ENCODE peak calls at places on chromosomes 11 and 22, in seven cellular contexts. J, X, O, K, T, C and Y are unnamed samples.

GRCh38 chr11:75388386-75389275 is 10.7 kb upstream of the RPS3 start:
- DNase-seq in J (peak; percentile 74), T (peak; percentile 58), K (peak; percentile 88), C (peak; percentile 72), O (peak; percentile 67), X (peak; percentile 65), Y (peak; percentile 69)

GRCh38 chr11:36349345-36350136 is 53.5 kb downstream of the PRR5L start:
- DNase-seq in T (no peak), C (no peak), K (peak; percentile 11), J (no peak), O (peak; percentile 27), X (no peak), Y (no peak)

GRCh38 chr11:125494987-125495725 is 909 bp downstream of the FEZ1 start:
- DNase-seq in K (peak; percentile 40), T (peak; percentile 36), X (peak; percentile 41), C (peak; percentile 44), O (peak; percentile 38), J (peak; percentile 8), Y (no peak)

GRCh38 chr11:131430466-131431176 is 60.2 kb downstream of the NTM start:
- DNase-seq in J (no peak), C (no peak), T (no peak), X (no peak), O (no peak), K (no peak), Y (no peak)

GRCh38 chr11:721347-721912 is 15.4 kb downstream of the EPS8L2 start:
- DNase-seq in O (no peak), X (no peak), T (no peak), J (no peak), C (no peak), K (no peak), Y (no peak)

GRCh38 chr11:855343-855674 is 12.7 kb downstream of the TSPAN4 start:
- DNase-seq in X (no peak), J (no peak), O (no peak), K (no peak), C (no peak), T (no peak), Y (no peak)

GRCh38 chr11:109747839-109748238 is 325.8 kb downstream of the C11orf87 start:
- DNase-seq in K (no peak), X (no peak), C (no peak), J (no peak), T (no peak), O (no peak), Y (no peak)

GRCh38 chr22:23722168-23722567 is 28.7 kb downstream of the ZNF70 start:
- DNase-seq in O (no peak), K (no peak), T (no peak), C (no peak), X (no peak), J (no peak), Y (no peak)

GRCh38 chr11:132959663-132960062 is 572.6 kb downstream of the OPCML start:
- DNase-seq in J (no peak), K (no peak), C (no peak), X (no peak), O (no peak), T (no peak), Y (no peak)

GRCh38 chr11:132961453-132961852 is 570.8 kb downstream of the OPCML start:
- DNase-seq in T (no peak), X (no peak), J (no peak), K (no peak), C (no peak), O (no peak), Y (no peak)

GRCh38 chr11:132960273-132960672 is 572.0 kb downstream of the OPCML start:
- DNase-seq in T (no peak), J (no peak), X (no peak), O (no peak), K (no peak), C (no peak), Y (no peak)

GRCh38 chr11:132960679-132961078 is 571.6 kb downstream of the OPCML start:
- DNase-seq in K (no peak), C (no peak), O (no peak), X (no peak), T (no peak), J (no peak), Y (no peak)

GRCh38 chr11:132962026-132962425 is 570.3 kb downstream of the OPCML start:
- DNase-seq in X (no peak), J (no peak), C (peak; percentile 64), T (no peak), K (peak; percentile 5), O (no peak), Y (peak; percentile 74)
- TF ChIP-seq CTCF in X (no peak), J (no peak), C (no peak), T (no peak), K (no peak), O (no peak), Y (no peak)

DNA sequence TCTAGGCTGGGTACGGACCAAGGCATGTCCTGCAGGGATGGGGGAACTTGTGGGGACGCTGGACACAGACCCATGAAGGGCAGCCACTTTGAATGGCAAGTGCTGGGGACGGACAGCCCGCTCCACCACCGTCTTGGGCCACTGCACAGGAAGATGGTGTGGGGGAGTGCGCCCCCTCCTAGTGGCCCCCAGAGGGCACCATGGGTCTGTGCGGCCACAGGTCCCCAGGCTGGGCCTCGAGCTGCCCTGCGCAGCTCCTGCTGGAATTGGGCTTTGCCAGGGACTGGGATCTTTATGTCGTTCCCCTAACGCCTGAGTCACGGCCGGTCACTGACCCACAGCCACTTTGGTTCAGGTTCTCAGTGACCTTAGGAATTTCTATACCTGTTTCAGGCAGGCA is 44.4 kb downstream of the NAT10 start:
- DNase-seq in O (no peak), C (no peak), K (peak; percentile 29), J (peak; percentile 38), T (peak; percentile 22), X (no peak), Y (no peak)
- TF ChIP-seq CTCF in O (peak; percentile 15), C (peak; percentile 50), K (peak; percentile 25), J (peak; percentile 50), T (peak; percentile 53), X (no peak), Y (peak; percentile 65)

GRCh38 chr11:113906038-113906437 is 1.4 kb downstream of the HTR3B start:
- DNase-seq in K (peak; percentile 31), T (no peak), C (peak; percentile 9), O (no peak), J (no peak), X (no peak), Y (peak; percentile 50)
- TF ChIP-seq CTCF in K (peak; percentile 19), T (peak; percentile 49), C (peak; percentile 15), O (no peak), J (no peak), X (no peak), Y (peak; percentile 61)

GRCh38 chr11:90134420-90135003 is at the start of gene NAALAD2:
- DNase-seq in C (peak; percentile 47), K (peak; percentile 52), O (peak; percentile 38), J (peak; percentile 18), T (peak; percentile 63), X (peak; percentile 64), Y (no peak)
- TF ChIP-seq CTCF in C (no peak), K (no peak), O (no peak), J (no peak), T (no peak), X (no peak), Y (no peak)

GRCh38 chr22:44067901-44068300 is 43.8 kb downstream of the PARVB start:
- DNase-seq in X (no peak), T (no peak), O (no peak), J (no peak), K (no peak), C (no peak), Y (no peak)

GRCh38 chr22:44063462-44064371 is 39.6 kb downstream of the PARVB start:
- DNase-seq in O (no peak), K (no peak), C (no peak), X (no peak), J (no peak), T (no peak), Y (no peak)

GRCh38 chr22:44068422-44069191 is 44.5 kb downstream of the PARVB start:
- DNase-seq in J (no peak), K (no peak), O (peak; percentile 39), T (no peak), C (no peak), X (no peak), Y (no peak)

GRCh38 chr22:44070029-44070428 is 45.9 kb downstream of the PARVB start:
- DNase-seq in C (no peak), O (no peak), X (no peak), J (no peak), T (no peak), K (no peak), Y (no peak)

GRCh38 chr22:44067033-44067432 is 42.9 kb downstream of the PARVB start:
- DNase-seq in T (no peak), O (no peak), C (no peak), X (no peak), K (no peak), J (no peak), Y (no peak)
- TF ChIP-seq CTCF in T (no peak), O (no peak), C (no peak), X (no peak), K (no peak), J (no peak), Y (no peak)

GRCh38 chr22:40898850-40899357 is 37.0 kb upstream of the DNAJB7 start:
- DNase-seq in K (peak; percentile 73), C (peak; percentile 72), X (no peak), J (no peak), T (no peak), O (no peak), Y (peak; percentile 66)
- TF ChIP-seq CTCF in K (peak; percentile 63), C (peak; percentile 59), X (no peak), J (no peak), T (peak; percentile 68), O (peak; percentile 49), Y (peak; percentile 78)